ENCODE peak calls at places on chromosomes 12 and 14, in five cellular contexts. Y, Q, E, C and Z are unnamed samples.

GRCh38 chr12:73221836-73222235 is 949.7 kb downstream of the TRHDE start:
- DNase-seq in Q (no peak), Y (no peak), E (no peak), C (no peak), Z (no peak)

GRCh38 chr12:116303929-116304328 is 26.4 kb upstream of the MED13L start:
- DNase-seq in Q (no peak), C (no peak), Y (no peak), E (no peak), Z (peak; percentile 58)

GRCh38 chr12:116804051-116804450 is 65.9 kb downstream of the RNFT2 start:
- DNase-seq in Y (peak; percentile 82), C (no peak), Q (no peak), E (no peak), Z (no peak)

GRCh38 chr12:14621821-14622220 is 54.1 kb upstream of the PLBD1 start:
- DNase-seq in Q (no peak), C (no peak), E (no peak), Y (peak; percentile 71), Z (no peak)

GRCh38 chr14:52711666-52712065 is 4.7 kb downstream of the PSMC6 start:
- DNase-seq in Y (no peak), E (no peak), C (no peak), Q (no peak), Z (no peak)

GRCh38 chr12:105626653-105627052 is 296.2 kb downstream of the C12orf75 start:
- DNase-seq in E (no peak), C (no peak), Y (no peak), Q (no peak), Z (no peak)

GRCh38 chr12:5003025-5003666 is 40.5 kb upstream of the KCNA5 start:
- DNase-seq in Y (peak; percentile 63), E (peak; percentile 54), Q (peak; percentile 55), C (peak; percentile 76), Z (peak; percentile 30)

GRCh38 chr14:21626491-21627230 is 8.1 kb downstream of the OR10G2 start:
- DNase-seq in C (no peak), Y (no peak), Q (no peak), E (no peak), Z (no peak)

GRCh38 chr12:90945070-90945649 is 9.8 kb downstream of the CCER1 start:
- DNase-seq in Q (no peak), E (no peak), Y (peak; percentile 50), C (peak; percentile 10), Z (no peak)

GRCh38 chr12:132218519-132218860 is 74.2 kb downstream of the NOC4L start:
- DNase-seq in Q (no peak), Y (no peak), E (no peak), C (no peak), Z (no peak)

GRCh38 chr12:53825246-53826081 is 73.7 kb upstream of the CISTR start:
- DNase-seq in E (no peak), Y (no peak), C (no peak), Q (no peak), Z (no peak)

GRCh38 chr12:45416161-45416560 is 200.3 kb downstream of the ANO6 start:
- DNase-seq in C (no peak), Q (no peak), E (no peak), Y (no peak), Z (no peak)

GRCh38 chr12:118377891-118378470 is 1.6 kb downstream of the SUDS3 start:
- DNase-seq in Q (peak; percentile 75), C (peak; percentile 69), Y (peak; percentile 68), E (peak; percentile 26), Z (peak; percentile 65)

GRCh38 chr12:65817866-65818265 is 6.4 kb upstream of the HMGA2 start:
- DNase-seq in Y (no peak), C (no peak), Q (no peak), E (no peak), Z (no peak)

GRCh38 chr14:104290756-104291122 is 152.4 kb downstream of the KIF26A start:
- DNase-seq in C (no peak), E (no peak), Y (no peak), Q (no peak), Z (no peak)

GRCh38 chr12:57845478-57846284 is 848 bp downstream of the CTDSP2 start:
- DNase-seq in C (peak; percentile 79), E (peak; percentile 81), Q (peak; percentile 74), Y (peak; percentile 72), Z (peak; percentile 71)

GRCh38 chr12:29889737-29890136 is 106.0 kb upstream of the TMTC1 start:
- DNase-seq in Y (peak; percentile 11), E (peak; percentile 64), Q (peak; percentile 55), C (peak; percentile 36), Z (no peak)

GRCh38 chr12:42486407-42486806 is 103.1 kb downstream of the PRICKLE1 start:
- DNase-seq in C (no peak), Q (no peak), Y (no peak), E (no peak), Z (no peak)

GRCh38 chr12:105977256-105978051 is 161.3 kb downstream of the NUAK1 start:
- DNase-seq in C (no peak), Q (no peak), Y (no peak), E (no peak), Z (no peak)

GRCh38 chr14:42421377-42422078 is 814.9 kb downstream of the LRFN5 start:
- DNase-seq in Q (no peak), Y (no peak), E (no peak), C (no peak), Z (no peak)

GRCh38 chr12:4227046-4227445 is 46.5 kb upstream of the CCND2 start:
- DNase-seq in C (no peak), E (no peak), Y (no peak), Q (no peak), Z (no peak)

GRCh38 chr14:51873221-51873893 is 12.9 kb downstream of the GNG2 start:
- DNase-seq in C (peak; percentile 27), Y (peak; percentile 13), E (no peak), Q (no peak), Z (no peak)

GRCh38 chr12:59407799-59408198 is 188.0 kb upstream of the SLC16A7 start:
- DNase-seq in Q (no peak), E (no peak), C (no peak), Y (no peak), Z (no peak)

GRCh38 chr12:34303091-34303870 is 281.0 kb downstream of the ALG10 start:
- DNase-seq in Y (no peak), C (no peak), E (no peak), Q (no peak), Z (no peak)

GRCh38 chr12:11953523-11953922 is 117.2 kb upstream of the BCL2L14 start:
- DNase-seq in Y (no peak), Q (no peak), E (no peak), C (no peak), Z (no peak)

GRCh38 chr12:32568241-32568640 is 110.9 kb upstream of the DNM1L start:
- DNase-seq in E (no peak), Q (no peak), Y (no peak), C (no peak), Z (no peak)

GRCh38 chr12:55933158-55933798 is 2.3 kb downstream of the DGKA start:
- DNase-seq in E (no peak), Q (no peak), C (peak; percentile 50), Y (no peak), Z (no peak)

GRCh38 chr12:6562881-6563280 is 5.2 kb downstream of the NOP2 start:
- DNase-seq in Q (no peak), C (no peak), Y (no peak), E (no peak), Z (no peak)

GRCh38 chr14:90969493-90970166 is 90.8 kb downstream of the RPS6KA5 start:
- DNase-seq in Q (no peak), C (no peak), Y (no peak), E (no peak), Z (no peak)

GRCh38 chr12:67299936-67300335 is 30.8 kb downstream of the CAND1 start:
- DNase-seq in E (no peak), C (no peak), Q (no peak), Y (no peak), Z (no peak)

GRCh38 chr12:67302162-67302561 is 33.0 kb downstream of the CAND1 start:
- DNase-seq in Q (no peak), C (no peak), Y (no peak), E (no peak), Z (no peak)

GRCh38 chr12:67299526-67299925 is 30.4 kb downstream of the CAND1 start:
- DNase-seq in Y (no peak), Q (no peak), E (no peak), C (no peak), Z (no peak)
- H3K36me3 ChIP-seq in Y (peaks cover 99% of the 10 kb centered on the region), Q (peaks cover 9% of the 10 kb centered on the region), E (peaks cover 93% of the 10 kb centered on the region), C (no peaks in the 10 kb centered on the region), Z (no peaks in the 10 kb centered on the region)

DNA sequence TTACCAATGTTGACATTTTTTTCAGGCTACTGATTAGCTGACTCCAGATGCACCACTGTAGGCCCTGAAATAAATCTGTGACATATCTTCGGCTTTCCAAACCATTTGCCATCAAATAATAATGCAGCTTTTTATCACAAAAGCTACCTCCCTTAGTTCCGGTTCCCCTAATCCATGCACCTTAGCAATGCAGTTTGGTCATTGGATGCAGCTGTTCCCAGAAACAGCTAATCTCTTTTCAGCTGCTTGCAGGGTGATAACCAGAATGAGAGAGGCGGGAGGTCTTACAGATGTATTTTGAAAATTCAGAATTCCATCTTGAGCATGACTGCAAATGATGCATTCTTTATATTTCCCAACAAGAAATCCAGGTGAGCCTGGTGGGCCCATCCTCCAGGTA is 646.2 kb downstream of the SOX5 start:
- DNase-seq in C (no peak), Y (no peak), E (no peak), Q (no peak), Z (no peak)
- TF ChIP-seq CTCF in C (no peak), Y (no peak), E (no peak), Q (no peak), Z (no peak)

DNA sequence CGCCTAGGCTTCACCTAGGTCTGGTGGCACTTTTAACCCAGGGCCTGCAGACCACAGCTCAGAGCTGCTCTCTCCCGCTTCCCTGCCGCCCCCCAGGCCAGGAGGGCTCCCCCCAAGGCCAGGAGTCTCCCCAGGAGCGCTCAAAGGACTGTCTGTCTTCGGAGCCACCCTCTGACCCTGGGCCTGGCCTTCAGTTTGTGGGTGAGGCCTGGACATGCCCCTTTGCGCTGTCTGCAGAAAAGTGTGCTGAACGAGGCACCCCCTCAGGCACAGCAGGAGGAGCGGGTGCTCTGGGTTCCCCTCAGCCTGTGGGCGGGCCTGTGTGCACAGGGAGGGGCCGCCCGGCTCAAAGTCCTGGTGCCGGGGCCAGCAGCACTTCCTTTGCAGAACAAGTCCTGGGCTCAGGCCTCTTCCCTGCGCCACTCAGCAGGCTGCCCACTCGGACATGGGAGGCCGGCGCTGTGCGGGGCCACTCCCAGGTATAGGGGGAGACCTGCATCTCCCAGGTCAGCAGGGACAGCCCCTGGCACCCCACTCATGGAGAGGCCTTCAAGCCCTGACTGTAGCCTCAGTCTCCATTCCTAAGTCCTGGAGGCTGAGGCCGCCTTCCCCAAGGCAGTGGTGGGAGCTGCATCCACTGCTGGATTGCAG is 14.3 kb downstream of the DEGS2 start:
- DNase-seq in E (peak; percentile 45), Q (no peak), C (peak; percentile 85), Y (no peak), Z (no peak)
- H3K4me1 ChIP-seq in E (peaks cover 29% of the 10 kb centered on the region), Q (peaks cover 35% of the 10 kb centered on the region), C (peaks cover 68% of the 10 kb centered on the region), Y (peaks cover 22% of the 10 kb centered on the region), Z (no peaks in the 10 kb centered on the region)

DNA sequence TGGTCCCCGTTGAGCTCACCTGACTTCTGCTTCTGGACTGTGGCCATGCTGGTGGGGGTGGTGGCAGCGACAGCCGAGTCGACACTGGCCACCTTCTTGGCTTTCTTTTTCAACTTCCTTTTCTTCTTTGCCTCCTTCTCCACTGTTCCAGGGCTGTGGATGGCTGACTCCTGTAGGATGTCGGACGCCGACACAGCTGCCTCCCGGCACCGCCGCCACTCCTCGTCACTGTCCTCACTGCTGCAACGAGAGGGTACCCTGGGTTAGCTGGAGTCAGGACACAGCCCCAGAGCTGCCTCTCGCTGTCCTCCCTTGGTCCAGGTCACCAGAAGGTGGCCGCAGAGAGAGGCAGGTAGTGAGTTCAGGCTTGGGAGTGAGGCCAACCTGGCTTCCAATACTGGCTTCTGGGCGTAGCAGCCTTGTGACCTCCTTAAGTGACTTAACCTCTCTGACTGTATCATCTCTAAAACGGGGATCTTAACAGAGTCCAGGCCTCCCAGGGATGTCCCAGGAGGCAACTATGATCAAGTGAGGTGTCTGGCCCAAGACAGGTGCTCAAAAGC is 12.0 kb downstream of the C12orf43 start:
- DNase-seq in Q (no peak), C (no peak), E (no peak), Y (no peak), Z (no peak)
- H3K36me3 ChIP-seq in Q (peaks cover 45% of the 10 kb centered on the region), C (no peaks in the 10 kb centered on the region), E (peaks cover 76% of the 10 kb centered on the region), Y (peaks cover 65% of the 10 kb centered on the region), Z (no peaks in the 10 kb centered on the region)